ENCODE peak calls at places on chromosomes 5 and 9, in four cellular contexts. Y, O, A and Q are unnamed samples.

GRCh38 chr5:147442134-147442726 is 67.6 kb downstream of the DPYSL3 start:
- DNase-seq in Y (no peak), O (no peak), A (no peak), Q (no peak)

GRCh38 chr9:36140086-36141084 is 3.9 kb downstream of the GLIPR2 start:
- DNase-seq in Y (no peak), O (no peak), A (no peak), Q (no peak)

GRCh38 chr5:140628711-140629110 is 4.3 kb downstream of the CD14 start:
- DNase-seq in Y (no peak), O (no peak), A (no peak), Q (no peak)

GRCh38 chr9:13049223-13049622 is 230.3 kb downstream of the MPDZ start:
- DNase-seq in Y (no peak), O (no peak), A (peak), Q (no peak)

GRCh38 chr5:160213537-160213936 is 15.8 kb upstream of the FABP6 start:
- DNase-seq in Y (no peak), O (peak), A (no peak), Q (no peak)

GRCh38 chr5:112918679-112919078 is 3.3 kb downstream of the REEP5 start:
- DNase-seq in Y (no peak), O (no peak), A (no peak), Q (no peak)

GRCh38 chr9:21836437-21837161 is 34.2 kb downstream of the MTAP start:
- DNase-seq in Y (no peak), O (peak), A (peak), Q (peak)

GRCh38 chr9:131410051-131410491 is 16.2 kb downstream of the PRRC2B start:
- DNase-seq in Y (peak), O (peak), A (peak), Q (peak)

GRCh38 chr5:66171349-66172344 is 27.5 kb downstream of the SREK1 start:
- DNase-seq in Y (peak), O (peak), A (peak), Q (peak)

GRCh38 chr5:170892201-170892600 is 30.4 kb downstream of the RANBP17 start:
- DNase-seq in Y (no peak), O (peak), A (peak), Q (peak)

GRCh38 chr9:135372501-135373008 is 107.0 kb upstream of the PPP1R26 start:
- DNase-seq in Y (no peak), O (no peak), A (no peak), Q (no peak)

GRCh38 chr5:54841481-54841880 is 143.9 kb downstream of the ESM1 start:
- DNase-seq in Y (no peak), O (no peak), A (no peak), Q (no peak)

GRCh38 chr5:54845567-54845941 is 139.8 kb downstream of the ESM1 start:
- DNase-seq in Y (no peak), O (peak), A (peak), Q (peak)

DNA sequence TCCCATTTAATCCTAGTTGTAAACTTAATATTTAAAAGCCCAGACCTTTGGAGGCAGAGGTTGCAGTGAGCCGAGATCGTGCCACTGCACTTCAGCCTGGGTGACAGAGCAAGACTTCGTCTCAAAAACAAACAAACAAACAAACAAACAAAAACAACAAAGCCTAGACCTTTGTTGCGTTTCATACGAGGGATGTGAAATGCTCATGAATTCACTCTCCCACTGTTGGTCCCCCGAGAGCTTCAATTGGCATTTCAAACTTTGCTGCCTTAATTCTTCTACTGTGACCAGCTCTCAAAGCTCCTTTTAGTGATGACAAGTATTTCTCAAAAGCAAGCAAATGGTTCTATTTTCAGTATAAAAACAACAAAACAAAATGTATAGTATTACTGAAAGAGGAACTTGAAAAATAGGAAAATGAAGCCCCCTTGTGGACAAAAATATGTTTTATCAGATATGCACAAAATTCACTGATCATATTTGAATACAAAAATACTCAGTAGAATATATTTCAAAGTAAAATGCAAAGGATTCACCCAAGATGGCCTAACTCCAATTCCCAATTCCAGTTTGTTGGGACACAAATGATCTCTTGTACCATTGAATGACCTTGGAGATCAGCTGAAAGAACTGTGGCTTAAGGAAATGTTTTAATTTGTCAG is 140.4 kb downstream of the ESM1 start:
- DNase-seq in Y (no peak), O (peak), A (peak), Q (peak)
- H3K4me3 ChIP-seq in Y (no peak), O (no peak), A (no peak), Q (no peak)

GRCh38 chr5:124234022-124234899 is 512.2 kb downstream of the ZNF608 start:
- DNase-seq in Y (no peak), O (no peak), A (no peak), Q (no peak)

GRCh38 chr5:124231794-124232193 is 514.6 kb downstream of the ZNF608 start:
- DNase-seq in Y (no peak), O (no peak), A (no peak), Q (no peak)

GRCh38 chr5:124231240-124231639 is 515.2 kb downstream of the ZNF608 start:
- DNase-seq in Y (no peak), O (no peak), A (no peak), Q (no peak)

GRCh38 chr5:124230456-124230855 is 516.0 kb downstream of the ZNF608 start:
- DNase-seq in Y (no peak), O (no peak), A (no peak), Q (no peak)

GRCh38 chr5:124232517-124232916 is 513.9 kb downstream of the ZNF608 start:
- DNase-seq in Y (no peak), O (no peak), A (no peak), Q (no peak)
- H3K4me3 ChIP-seq in Y (no peak), O (no peak), A (no peak), Q (no peak)

DNA sequence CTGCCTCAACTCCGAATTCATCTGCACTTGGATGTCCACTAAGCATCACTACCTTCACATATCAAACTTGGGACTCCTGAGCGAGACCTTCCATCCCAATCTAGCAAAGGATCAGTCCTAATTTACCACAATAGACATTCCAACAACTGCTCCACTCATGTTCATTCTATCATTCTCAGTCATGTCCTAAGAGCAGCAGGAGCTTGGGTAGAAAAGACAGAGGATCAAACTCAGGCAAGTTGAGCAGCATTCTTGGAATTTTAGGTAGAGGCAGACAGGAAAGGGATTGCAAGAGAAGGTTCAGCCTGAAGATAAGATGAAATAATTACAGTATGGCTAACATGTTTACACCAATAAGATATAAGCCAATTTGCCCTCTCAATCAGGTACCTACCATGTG is 51.7 kb downstream of the AUH start:
- DNase-seq in Y (no peak), O (no peak), A (no peak), Q (no peak)
- H3K4me3 ChIP-seq in Y (no peak), O (no peak), A (no peak), Q (no peak)

DNA sequence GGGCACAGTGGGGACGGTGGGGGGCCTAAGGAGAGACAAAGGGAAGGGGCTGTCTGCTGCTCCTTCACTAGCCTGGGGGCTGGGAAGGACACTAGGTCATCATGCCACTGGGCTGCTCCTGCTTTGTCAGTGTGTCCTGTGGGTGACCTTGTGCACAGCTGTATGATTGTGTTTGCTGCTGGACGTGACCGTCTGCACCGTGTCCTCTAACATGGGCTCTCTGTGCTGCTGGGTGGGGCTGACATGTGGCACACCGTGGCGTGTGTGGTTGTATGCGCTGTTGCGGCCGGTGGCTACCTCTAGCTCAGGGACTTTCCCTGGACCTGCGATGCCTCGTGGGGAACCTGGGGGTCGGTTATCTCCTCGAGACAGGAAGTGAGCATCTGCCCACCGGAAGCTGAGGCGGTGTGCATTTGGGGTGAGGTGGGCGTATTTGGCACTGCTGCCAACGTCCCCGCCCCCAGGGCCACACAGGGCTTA is 3.1 kb downstream of the N4BP3 start:
- DNase-seq in Y (peak), O (no peak), A (no peak), Q (no peak)
- H3K4me3 ChIP-seq in Y (peak), O (no peak), A (no peak), Q (no peak)

GRCh38 chr5:61308699-61309098 is 23.4 kb upstream of the ZSWIM6 start:
- DNase-seq in Y (no peak), O (no peak), A (no peak), Q (no peak)
- H3K4me3 ChIP-seq in Y (no peak), O (no peak), A (no peak), Q (no peak)

GRCh38 chr5:88829053-88829452 is 53.9 kb downstream of the MEF2C start:
- DNase-seq in Y (no peak), O (no peak), A (peak), Q (no peak)

GRCh38 chr5:88827997-88828396 is 55.0 kb downstream of the MEF2C start:
- DNase-seq in Y (no peak), O (no peak), A (no peak), Q (no peak)

GRCh38 chr5:88829773-88830172 is 53.2 kb downstream of the MEF2C start:
- DNase-seq in Y (no peak), O (no peak), A (peak), Q (no peak)

GRCh38 chr5:88831856-88832255 is 51.1 kb downstream of the MEF2C start:
- DNase-seq in Y (no peak), O (no peak), A (no peak), Q (no peak)

GRCh38 chr5:88830567-88830966 is 52.4 kb downstream of the MEF2C start:
- DNase-seq in Y (no peak), O (no peak), A (peak), Q (no peak)
- H3K4me3 ChIP-seq in Y (no peak), O (no peak), A (no peak), Q (no peak)

GRCh38 chr9:123685489-123686083 is 244.3 kb downstream of the DENND1A start:
- DNase-seq in Y (no peak), O (no peak), A (no peak), Q (no peak)

GRCh38 chr9:123686849-123687233 is 243.1 kb downstream of the DENND1A start:
- DNase-seq in Y (no peak), O (no peak), A (no peak), Q (no peak)

GRCh38 chr9:123689701-123690428 is 240.1 kb downstream of the DENND1A start:
- DNase-seq in Y (no peak), O (no peak), A (no peak), Q (no peak)

GRCh38 chr9:123686131-123686848 is 243.6 kb downstream of the DENND1A start:
- DNase-seq in Y (no peak), O (peak), A (peak), Q (no peak)

DNA sequence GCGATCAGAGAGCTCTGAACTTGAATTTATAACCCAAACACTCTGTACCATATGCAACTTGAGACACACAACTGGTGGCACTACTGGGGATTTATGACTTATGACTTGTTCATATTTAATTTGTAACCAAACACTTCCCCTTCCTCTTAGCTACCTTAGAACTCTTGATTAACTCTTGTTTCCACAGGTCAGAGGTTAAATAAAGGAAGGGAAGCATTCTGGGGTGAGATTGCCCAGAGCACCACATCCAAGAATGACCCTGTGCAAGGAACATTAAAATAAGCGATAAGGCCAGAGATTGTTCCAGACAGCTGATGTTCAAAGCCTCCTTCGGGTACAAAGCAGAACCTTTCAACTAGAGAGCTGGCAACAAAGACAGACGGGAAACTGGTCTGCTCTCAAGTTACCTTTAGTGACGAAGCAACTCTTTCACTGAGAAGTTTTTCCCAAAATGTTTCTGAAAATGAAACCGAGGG is 242.6 kb downstream of the DENND1A start:
- DNase-seq in Y (no peak), O (no peak), A (no peak), Q (no peak)
- H3K4me3 ChIP-seq in Y (no peak), O (no peak), A (no peak), Q (no peak)